ENCODE peak calls at places on chromosomes 6 and 20, in six cellular contexts. U, B, E, R, Z and A are unnamed samples.

GRCh38 chr6:121503633-121504032 is 68.2 kb downstream of the GJA1 start:
- DNase-seq in U (peak; percentile 61), B (no peak), Z (no peak), R (no peak), E (no peak), A (no peak)

GRCh38 chr20:43767686-43768474 is 41.1 kb upstream of the GTSF1L start:
- DNase-seq in B (peak; percentile 43), R (no peak), E (no peak), U (peak; percentile 50), Z (no peak), A (no peak)

GRCh38 chr6:81834141-81834621 is 81.7 kb upstream of the TENT5A start:
- DNase-seq in R (no peak), Z (no peak), E (peak; percentile 40), B (no peak), U (peak; percentile 88), A (no peak)

GRCh38 chr6:90355965-90356364 is 59.3 kb upstream of the BACH2 start:
- DNase-seq in B (no peak), R (no peak), E (no peak), U (peak; percentile 10), Z (no peak), A (no peak)

GRCh38 chr20:47152078-47152477 is 204.4 kb downstream of the ZMYND8 start:
- DNase-seq in U (no peak), B (no peak), R (no peak), Z (no peak), E (no peak), A (no peak)

GRCh38 chr6:117534974-117535373 is 52.5 kb downstream of the DCBLD1 start:
- DNase-seq in E (no peak), R (no peak), B (no peak), U (peak; percentile 40), Z (no peak), A (no peak)

GRCh38 chr6:115271001-115271400 is 789.7 kb downstream of the FRK start:
- DNase-seq in E (no peak), B (no peak), R (no peak), U (no peak), Z (no peak), A (no peak)

GRCh38 chr20:64036346-64037198 is 590 bp downstream of the C20orf204 start:
- DNase-seq in U (no peak), B (no peak), Z (no peak), E (no peak), R (no peak), A (no peak)

GRCh38 chr6:26576929-26577719 is 19.6 kb upstream of the ABT1 start:
- DNase-seq in E (peak; percentile 88), U (peak; percentile 76), B (peak; percentile 81), R (peak; percentile 77), Z (no peak), A (no peak)

GRCh38 chr20:6231551-6231950 is 108.7 kb upstream of the FERMT1 start:
- DNase-seq in B (peak; percentile 53), Z (peak; percentile 33), R (no peak), E (no peak), U (peak; percentile 38), A (no peak)

GRCh38 chr20:63945921-63946920 is 10.0 kb downstream of the UCKL1 start:
- DNase-seq in E (no peak), Z (no peak), R (no peak), U (no peak), B (no peak), A (no peak)

GRCh38 chr6:154039231-154039842 is at the start of gene OPRM1:
- DNase-seq in E (peak; percentile 70), Z (peak; percentile 28), U (peak; percentile 31), R (peak; percentile 63), B (peak; percentile 69), A (no peak)

GRCh38 chr6:147221739-147222138 is 17.5 kb downstream of the STXBP5 start:
- DNase-seq in E (no peak), B (no peak), U (no peak), R (no peak), Z (no peak), A (no peak)

GRCh38 chr6:39865011-39865888 is 69.0 kb downstream of the MOCS1 start:
- DNase-seq in E (peak; percentile 81), U (peak; percentile 75), R (peak; percentile 88), Z (no peak), B (no peak), A (peak; percentile 94)

GRCh38 chr20:62239278-62239879 is 1.1 kb downstream of the OSBPL2 start:
- DNase-seq in R (no peak), Z (no peak), E (no peak), U (no peak), B (no peak), A (no peak)

GRCh38 chr20:7015257-7015656 is 247.8 kb downstream of the BMP2 start:
- DNase-seq in B (no peak), R (no peak), E (no peak), U (no peak), Z (no peak), A (no peak)

GRCh38 chr6:167750956-167751358 is 75.8 kb upstream of the AFDN start:
- DNase-seq in R (no peak), U (no peak), B (peak; percentile 79), Z (no peak), E (no peak), A (no peak)

GRCh38 chr6:159126590-159126989 is 42.6 kb upstream of the FNDC1 start:
- DNase-seq in Z (no peak), R (no peak), U (no peak), B (no peak), E (no peak), A (no peak)

GRCh38 chr6:431504-431903 is 40.0 kb downstream of the IRF4 start:
- DNase-seq in E (no peak), B (no peak), R (no peak), U (no peak), Z (no peak), A (no peak)

DNA sequence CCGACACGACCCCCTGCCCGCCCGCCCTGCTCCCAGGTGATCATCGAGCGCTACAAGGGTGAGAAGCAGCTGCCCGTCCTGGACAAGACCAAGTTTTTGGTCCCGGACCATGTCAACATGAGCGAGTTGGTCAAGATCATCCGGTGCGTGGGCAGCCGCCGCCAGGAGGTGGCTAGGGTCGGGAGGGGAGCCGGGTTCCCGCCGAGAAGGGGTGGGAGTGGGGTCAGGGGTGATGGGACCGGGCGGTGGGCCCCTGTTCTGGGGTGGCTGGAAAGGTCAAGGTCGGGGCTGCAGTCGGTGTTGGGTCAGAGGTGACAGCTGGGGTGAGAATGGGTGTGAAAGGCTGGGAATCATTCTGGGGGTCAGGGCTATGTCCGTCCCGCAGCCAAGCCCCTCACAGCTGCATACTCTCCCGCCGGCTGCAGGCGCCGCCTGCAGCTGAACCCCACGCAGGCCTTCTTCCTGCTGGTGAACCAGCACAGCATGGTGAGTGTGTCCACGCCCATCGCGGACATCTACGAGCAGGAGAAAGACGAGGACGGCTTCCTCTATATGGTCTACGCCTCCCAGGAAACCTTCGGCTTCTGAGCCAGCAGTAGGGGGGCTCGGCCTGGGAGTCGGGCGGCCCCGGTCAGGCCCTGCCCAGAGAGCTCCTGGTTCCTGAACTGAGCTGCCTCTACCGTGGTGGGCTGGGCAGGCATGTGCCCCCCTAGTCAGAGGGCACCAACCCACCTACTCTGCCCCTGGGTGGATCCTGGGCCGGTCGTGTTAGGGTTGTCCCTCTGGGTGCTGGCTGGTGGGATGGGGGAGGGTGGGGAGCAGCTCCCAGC is 1.0 kb downstream of the MAP1LC3A start:
- DNase-seq in Z (no peak), E (no peak), U (peak; percentile 30), R (no peak), B (no peak), A (no peak)
- H3K4me3 ChIP-seq in Z (peak overlapping the region; percentile 73), E (peak overlapping the region; percentile 92), U (peak overlapping the region; percentile 68), R (no peak overlapping the region), B (peak overlapping the region; percentile 72), A (no peak overlapping the region)

GRCh38 chr20:25179439-25180089 is 15.9 kb upstream of the ENTPD6 start:
- DNase-seq in U (no peak), R (no peak), B (no peak), E (no peak), Z (no peak), A (no peak)
- TF ChIP-seq CTCF in U (no peak), R (no peak), B (no peak), E (no peak), Z (no peak), A (no peak)

GRCh38 chr20:20638877-20639276 is 73.6 kb downstream of the RALGAPA2 start:
- DNase-seq in U (no peak), E (no peak), R (no peak), Z (no peak), B (no peak), A (no peak)
- H3K4me3 ChIP-seq in U (no peak overlapping the region), E (no peak overlapping the region), R (no peak overlapping the region), Z (no peak overlapping the region), B (no peak overlapping the region), A (no peak overlapping the region)

GRCh38 chr6:19209202-19209601 is 628.0 kb upstream of the ID4 start:
- DNase-seq in Z (no peak), E (no peak), R (no peak), U (no peak), B (peak; percentile 25), A (no peak)

GRCh38 chr6:19205076-19205475 is 632.1 kb upstream of the ID4 start:
- DNase-seq in B (no peak), R (no peak), U (no peak), E (no peak), Z (no peak), A (no peak)

GRCh38 chr6:19204445-19204844 is 632.7 kb upstream of the ID4 start:
- DNase-seq in R (no peak), E (no peak), Z (no peak), B (peak; percentile 23), U (no peak), A (no peak)
- TF ChIP-seq CTCF in R (no peak), E (peak; percentile 41), Z (no peak), B (peak; percentile 38), U (no peak), A (peak; percentile 17)

GRCh38 chr20:41149679-41150131 is 12.4 kb downstream of the PLCG1 start:
- DNase-seq in B (peak; percentile 63), E (peak; percentile 52), U (no peak), R (no peak), Z (no peak), A (no peak)
- H3K4me3 ChIP-seq in B (no peak overlapping the region), E (no peak overlapping the region), U (no peak overlapping the region), R (no peak overlapping the region), Z (no peak overlapping the region), A (no peak overlapping the region)